ENCODE peak calls at places on chromosomes 13 and 19, in ten cellular contexts. Y, I, B, J, L, P, V, C, F and T are unnamed samples.

GRCh38 chr19:6674868-6675305 is 4.9 kb upstream of the TNFSF14 start:
- DNase-seq in Y (peak), L (peak), P (peak), I (no peak), B (peak), J (peak), C (no peak), F (no peak), V (peak), T (peak)

GRCh38 chr13:114049026-114049425 is 75.2 kb upstream of the C13orf46 start:
- DNase-seq in F (no peak), P (no peak), J (peak), C (no peak), Y (no peak), B (no peak), I (no peak), V (no peak), L (no peak), T (no peak)

GRCh38 chr19:18883530-18884304 is 12.2 kb downstream of the CERS1 start:
- DNase-seq in V (no peak), Y (no peak), F (no peak), J (no peak), P (no peak), B (no peak), L (no peak), C (no peak), I (no peak), T (peak)

GRCh38 chr13:67023088-67023893 is 206.8 kb downstream of the PCDH9 start:
- DNase-seq in L (peak), V (peak), B (no peak), F (no peak), Y (peak), P (no peak), J (no peak), I (no peak), C (peak), T (peak)

GRCh38 chr19:7628589-7629311 is 595 bp downstream of the XAB2 start:
- DNase-seq in F (no peak), L (no peak), Y (no peak), J (no peak), B (no peak), P (no peak), I (no peak), C (no peak), V (no peak), T (no peak)

GRCh38 chr13:46648166-46648607 is 95.2 kb downstream of the LRCH1 start:
- DNase-seq in F (no peak), P (peak), I (no peak), B (peak), L (peak), Y (no peak), J (peak), C (no peak), V (no peak), T (no peak)

GRCh38 chr13:27534108-27534975 is 84.0 kb upstream of the MTIF3 start:
- DNase-seq in Y (no peak), F (no peak), P (no peak), L (no peak), I (no peak), C (no peak), B (no peak), J (no peak), V (no peak), T (no peak)

GRCh38 chr19:53045536-53045935 is 996 bp downstream of the ERVV-2 start:
- DNase-seq in I (no peak), L (no peak), F (no peak), P (no peak), V (no peak), B (no peak), C (no peak), Y (no peak), J (no peak), T (no peak)

GRCh38 chr13:40208517-40208916 is 457.9 kb downstream of the FOXO1 start:
- DNase-seq in P (no peak), C (no peak), L (no peak), Y (no peak), B (no peak), J (no peak), I (no peak), V (no peak), F (no peak), T (no peak)

GRCh38 chr13:106104281-106104901 is 431.1 kb downstream of the EFNB2 start:
- DNase-seq in P (no peak), J (no peak), Y (peak), V (peak), F (no peak), L (no peak), C (peak), B (no peak), I (no peak), T (peak)

GRCh38 chr19:18470153-18470552 is 32.2 kb upstream of the ISYNA1 start:
- DNase-seq in C (no peak), P (no peak), Y (no peak), F (no peak), L (no peak), V (no peak), J (no peak), B (peak), I (no peak), T (no peak)

GRCh38 chr19:55086730-55087541 is 11.3 kb downstream of the EPS8L1 start:
- DNase-seq in B (no peak), V (peak), L (no peak), P (peak), F (no peak), C (peak), I (no peak), Y (peak), J (peak), T (peak)